ENCODE peak calls at places on chromosomes 11 and 22, in four cellular contexts. A, F, M and E are unnamed samples.
A peak's percentile ranks its signal among the peaks of the same experiment; 100 is the strongest.

GRCh38 chr11:59918494-59918893 is 19.7 kb upstream of the OOSP1 start:
- DNase-seq in M (no peak), A (no peak), F (no peak), E (no peak)

GRCh38 chr11:7197469-7197868 is 54.2 kb upstream of the SYT9 start:
- DNase-seq in A (no peak), F (no peak), M (no peak), E (no peak)

GRCh38 chr11:2132229-2132620 is 7.0 kb downstream of the IGF2 start:
- DNase-seq in F (no peak), A (no peak), M (no peak), E (no peak)

GRCh38 chr22:47411006-47411405 is 648.6 kb downstream of the TBC1D22A start:
- DNase-seq in A (no peak), M (no peak), F (no peak), E (no peak)

GRCh38 chr22:48936391-48936790 is 891.3 kb downstream of the BRD1 start:
- DNase-seq in M (no peak), F (no peak), A (no peak), E (no peak)

GRCh38 chr11:38448284-38448683 is 1850.2 kb upstream of the RAG2 start:
- DNase-seq in A (no peak), M (no peak), F (peak; percentile 37), E (no peak)

GRCh38 chr22:20545681-20546521 is 38.5 kb downstream of the MED15 start:
- DNase-seq in M (no peak), A (no peak), F (no peak), E (no peak)

GRCh38 chr11:94120946-94121345 is 7.7 kb upstream of the PANX1 start:
- DNase-seq in A (no peak), F (no peak), M (no peak), E (no peak)

GRCh38 chr11:73670808-73671207 is 24.4 kb downstream of the PLEKHB1 start:
- DNase-seq in M (no peak), A (no peak), F (no peak), E (no peak)

GRCh38 chr11:72786305-72787261 is 7.3 kb downstream of the STARD10 start:
- DNase-seq in M (no peak), F (no peak), A (no peak), E (no peak)

GRCh38 chr22:33889748-33890147 is 30.5 kb downstream of the LARGE1 start:
- DNase-seq in M (no peak), F (no peak), A (no peak), E (no peak)
- H3K27ac ChIP-seq in M (no peak overlapping the region), F (no peak overlapping the region), A (no peak overlapping the region), E (no peak overlapping the region)

DNA sequence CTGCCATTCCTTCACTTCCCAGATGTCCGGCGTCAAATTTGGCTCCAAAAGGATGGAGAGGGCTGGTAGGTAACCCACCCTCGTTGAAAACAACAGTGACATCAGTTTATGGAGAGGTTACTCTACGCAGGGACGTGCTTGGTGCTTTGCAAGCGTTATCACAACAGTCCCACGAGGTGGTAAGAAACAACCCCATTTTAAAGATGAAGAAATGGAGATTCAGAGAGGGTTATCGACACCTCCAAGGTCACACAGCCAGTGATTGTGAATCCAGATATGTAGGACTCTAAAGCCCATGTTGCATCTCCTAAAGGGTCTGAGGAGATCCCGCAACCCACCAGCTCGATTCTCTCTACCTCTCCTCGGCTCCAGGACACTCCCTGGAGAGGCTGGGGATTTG is 773 bp downstream of the MIAT start:
- DNase-seq in A (no peak), F (no peak), M (no peak), E (no peak)
- H3K27ac ChIP-seq in A (peak overlapping the region; percentile 50), F (no peak overlapping the region), M (no peak overlapping the region), E (no peak overlapping the region)

DNA sequence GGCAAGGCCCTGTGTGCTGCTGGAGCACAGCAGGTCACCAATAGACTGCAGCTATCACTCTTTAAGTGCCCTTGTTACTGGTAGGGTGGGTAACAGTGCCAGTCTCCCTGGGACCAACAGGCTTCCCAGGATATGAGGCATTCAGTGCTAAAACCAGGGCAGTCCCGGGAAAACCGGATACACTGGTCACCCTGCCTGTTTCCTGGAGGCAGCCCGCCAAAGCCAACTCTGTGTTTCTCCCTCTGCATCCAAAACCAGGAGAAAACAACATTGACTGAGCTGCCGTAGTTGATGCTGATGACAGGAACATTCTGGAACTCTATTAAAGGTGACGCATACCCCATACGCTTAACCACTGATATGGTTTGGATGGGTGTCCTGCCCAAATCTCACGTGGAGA is 149.1 kb downstream of the SHANK2 start:
- DNase-seq in M (no peak), A (no peak), F (no peak), E (no peak)
- H3K27ac ChIP-seq in M (no peak overlapping the region), A (no peak overlapping the region), F (no peak overlapping the region), E (no peak overlapping the region)

GRCh38 chr22:45329536-45329936 is 19.8 kb downstream of the FAM118A start:
- DNase-seq in F (peak; percentile 82), M (peak; percentile 83), A (no peak), E (no peak)
- H3K27ac ChIP-seq in F (peak overlapping the region; percentile 61), M (no peak overlapping the region), A (no peak overlapping the region), E (no peak overlapping the region)

DNA sequence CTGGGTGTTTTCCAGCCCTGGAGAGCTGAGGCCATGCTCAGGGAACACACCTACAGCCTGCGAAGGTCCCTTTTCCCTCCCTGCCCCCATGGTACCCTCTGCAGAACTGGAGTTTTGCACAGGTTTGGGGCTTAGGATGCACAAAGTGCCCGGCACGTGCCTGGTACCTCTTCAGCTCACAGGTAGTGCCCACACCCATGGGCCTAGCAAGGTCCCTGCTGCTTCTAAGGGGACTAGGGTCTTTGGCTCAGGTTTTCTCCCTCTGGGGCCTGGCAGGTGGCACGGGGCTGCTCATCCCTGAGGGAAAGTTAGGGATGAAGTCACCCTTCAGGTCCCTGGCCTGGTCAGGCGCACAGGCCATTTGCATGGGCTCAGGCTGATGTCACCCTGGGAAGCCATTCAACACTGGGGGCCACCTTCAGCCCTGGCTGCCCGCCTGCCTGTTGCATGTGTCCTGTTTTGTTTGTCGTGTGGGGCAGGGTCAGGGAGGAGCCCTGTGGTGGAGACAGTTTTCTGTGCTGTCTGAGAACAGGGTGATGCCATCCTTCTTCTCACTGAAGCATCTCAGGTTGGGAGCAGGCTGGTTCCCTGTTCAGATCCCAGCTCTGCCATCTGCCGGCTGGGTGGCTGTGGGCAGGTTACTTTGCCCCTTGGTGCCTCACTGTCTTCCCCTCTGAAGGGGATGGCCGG is 68.3 kb upstream of the CRYBB3 start:
- DNase-seq in A (no peak), F (no peak), M (no peak), E (no peak)
- H3K27ac ChIP-seq in A (no peak overlapping the region), F (no peak overlapping the region), M (no peak overlapping the region), E (no peak overlapping the region)

GRCh38 chr11:125572916-125573315 is 3.6 kb downstream of the EI24 start:
- DNase-seq in F (no peak), A (no peak), M (no peak), E (no peak)

GRCh38 chr11:125566235-125566634 is 3.0 kb upstream of the EI24 start:
- DNase-seq in A (no peak), F (no peak), M (no peak), E (no peak)

GRCh38 chr11:125568970-125569912 is at the start of gene EI24:
- DNase-seq in A (peak; percentile 79), M (peak; percentile 91), F (peak; percentile 93), E (peak; percentile 80)

GRCh38 chr11:125569913-125570621 is 790 bp downstream of the EI24 start:
- DNase-seq in A (no peak), F (no peak), M (no peak), E (no peak)

DNA sequence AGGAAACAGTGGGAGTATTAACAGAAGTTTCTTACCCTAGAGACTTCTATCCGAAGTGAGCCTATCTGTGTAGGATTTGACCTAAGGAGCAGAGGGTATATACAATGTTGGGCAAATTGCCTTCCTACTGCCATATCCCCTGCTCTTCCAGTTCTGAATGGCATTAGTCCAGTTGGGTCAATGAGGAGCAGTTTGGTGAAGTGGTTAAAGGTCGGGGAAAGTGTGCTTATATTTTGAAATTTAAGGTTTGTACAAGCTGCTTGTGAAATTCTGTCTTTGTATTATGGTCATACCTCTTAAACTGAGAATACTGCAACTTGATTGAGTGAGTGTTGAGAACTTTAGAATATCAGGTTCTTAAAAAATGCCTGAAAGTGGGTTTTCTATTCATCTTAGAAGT is 1.7 kb downstream of the EI24 start:
- DNase-seq in M (no peak), A (no peak), F (no peak), E (no peak)
- H3K27ac ChIP-seq in M (peak overlapping the region; percentile 4), A (no peak overlapping the region), F (no peak overlapping the region), E (peak overlapping the region; percentile 90)

GRCh38 chr11:111920908-111921307 is 2.2 kb downstream of the C11orf52 start:
- DNase-seq in A (no peak), M (no peak), F (no peak), E (no peak)

GRCh38 chr11:111922803-111923202 is 4.1 kb downstream of the C11orf52 start:
- DNase-seq in A (no peak), F (no peak), M (no peak), E (no peak)

GRCh38 chr11:111923951-111924350 is 5.2 kb downstream of the C11orf52 start:
- DNase-seq in A (no peak), M (no peak), F (no peak), E (no peak)

GRCh38 chr11:111925953-111926352 is 7.2 kb downstream of the C11orf52 start:
- DNase-seq in F (no peak), M (no peak), A (no peak), E (no peak)

DNA sequence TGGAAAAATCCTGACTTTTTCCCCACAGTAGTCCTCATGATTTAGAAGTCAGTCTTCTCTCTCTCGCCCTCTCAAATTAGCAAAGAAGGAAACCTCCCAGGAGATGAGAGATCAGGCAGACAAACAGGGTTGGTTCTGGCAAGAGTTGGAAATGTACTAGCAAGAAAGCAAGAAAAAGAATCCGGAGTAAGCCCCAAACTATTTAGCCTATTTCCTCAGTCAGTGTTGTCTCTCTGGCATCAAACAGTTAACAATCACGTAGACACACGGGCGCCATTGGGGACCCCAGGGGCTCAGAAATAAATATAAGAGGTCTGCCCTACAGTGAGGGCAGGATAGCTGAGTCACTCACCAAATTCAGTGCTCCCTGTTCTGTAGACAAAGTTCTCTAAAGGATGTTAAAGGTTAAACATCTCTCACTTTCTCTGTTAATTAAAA is 4.7 kb downstream of the C11orf52 start:
- DNase-seq in F (no peak), A (no peak), M (no peak), E (no peak)
- H3K27ac ChIP-seq in F (peak overlapping the region; percentile 92), A (no peak overlapping the region), M (peak overlapping the region; percentile 9), E (no peak overlapping the region)